ENCODE peak calls at places on chromosomes 11 and 22, in eight cellular contexts. One of them, this sample, is unnamed.

GRCh38 chr22:50705219-50705691 is 32.6 kb downstream of the SHANK3 start:
- DNase-seq in neural crest cell: peak; percentile 89
- DNase-seq in heart left ventricle: peak; percentile 69
- DNase-seq in uterus: peak; percentile 39
- DNase-seq in AG10803: no peak
- DNase-seq in progenitor cell of endocrine pancreas: peak; percentile 70
- DNase-seq in foreskin fibroblast: no peak
- DNase-seq in cardiac muscle cell: peak; percentile 89
- DNase-seq in this sample: peak; percentile 87

GRCh38 chr11:112320668-112321067 is 60.0 kb upstream of the PLET1 start:
- DNase-seq in AG10803: peak; percentile 87
- DNase-seq in cardiac muscle cell: peak; percentile 95
- DNase-seq in neural crest cell: no peak
- DNase-seq in uterus: peak; percentile 32
- DNase-seq in progenitor cell of endocrine pancreas: no peak
- DNase-seq in foreskin fibroblast: peak; percentile 85
- DNase-seq in heart left ventricle: peak; percentile 73
- DNase-seq in this sample: peak; percentile 82

GRCh38 chr11:10926801-10927200 is 68.9 kb upstream of the ZBED5 start:
- DNase-seq in uterus: no peak
- DNase-seq in heart left ventricle: no peak
- DNase-seq in progenitor cell of endocrine pancreas: no peak
- DNase-seq in AG10803: peak; percentile 38
- DNase-seq in neural crest cell: no peak
- DNase-seq in cardiac muscle cell: no peak
- DNase-seq in foreskin fibroblast: no peak
- DNase-seq in this sample: no peak

GRCh38 chr11:76604652-76605241 is 65.8 kb downstream of the LRRC32 start:
- DNase-seq in uterus: no peak
- DNase-seq in foreskin fibroblast: peak; percentile 83
- DNase-seq in cardiac muscle cell: peak; percentile 85
- DNase-seq in neural crest cell: no peak
- DNase-seq in heart left ventricle: peak; percentile 80
- DNase-seq in AG10803: peak; percentile 93
- DNase-seq in progenitor cell of endocrine pancreas: no peak
- DNase-seq in this sample: no peak

GRCh38 chr22:23110922-23111527 is 30.8 kb downstream of the RSPH14 start:
- DNase-seq in cardiac muscle cell: no peak
- DNase-seq in uterus: no peak
- DNase-seq in heart left ventricle: no peak
- DNase-seq in progenitor cell of endocrine pancreas: no peak
- DNase-seq in foreskin fibroblast: no peak
- DNase-seq in neural crest cell: no peak
- DNase-seq in AG10803: no peak
- DNase-seq in this sample: no peak

GRCh38 chr11:350723-351255 is 18.5 kb upstream of the B4GALNT4 start:
- DNase-seq in uterus: peak; percentile 18
- DNase-seq in foreskin fibroblast: no peak
- DNase-seq in cardiac muscle cell: no peak
- DNase-seq in neural crest cell: no peak
- DNase-seq in heart left ventricle: no peak
- DNase-seq in progenitor cell of endocrine pancreas: no peak
- DNase-seq in AG10803: no peak
- DNase-seq in this sample: no peak

GRCh38 chr11:88552377-88553029 is 215.0 kb upstream of the CTSC start:
- DNase-seq in progenitor cell of endocrine pancreas: peak; percentile 13
- DNase-seq in cardiac muscle cell: peak; percentile 61
- DNase-seq in neural crest cell: peak; percentile 25
- DNase-seq in uterus: no peak
- DNase-seq in AG10803: peak; percentile 56
- DNase-seq in foreskin fibroblast: peak; percentile 56
- DNase-seq in heart left ventricle: peak; percentile 17
- DNase-seq in this sample: no peak

GRCh38 chr22:30228509-30229359 is 17.8 kb downstream of the LIF start:
- DNase-seq in AG10803: no peak
- DNase-seq in cardiac muscle cell: no peak
- DNase-seq in progenitor cell of endocrine pancreas: no peak
- DNase-seq in heart left ventricle: no peak
- DNase-seq in uterus: no peak
- DNase-seq in foreskin fibroblast: no peak
- DNase-seq in neural crest cell: no peak
- DNase-seq in this sample: no peak

GRCh38 chr11:34300571-34301295 is 57.1 kb downstream of the ABTB2 start:
- DNase-seq in foreskin fibroblast: no peak
- DNase-seq in heart left ventricle: no peak
- DNase-seq in uterus: no peak
- DNase-seq in neural crest cell: no peak
- DNase-seq in cardiac muscle cell: peak; percentile 41
- DNase-seq in progenitor cell of endocrine pancreas: no peak
- DNase-seq in AG10803: no peak
- DNase-seq in this sample: no peak

GRCh38 chr11:116073854-116074837 is 569.9 kb upstream of the CADM1 start:
- DNase-seq in cardiac muscle cell: peak; percentile 12
- DNase-seq in uterus: peak; percentile 38
- DNase-seq in heart left ventricle: peak; percentile 31
- DNase-seq in progenitor cell of endocrine pancreas: no peak
- DNase-seq in AG10803: no peak
- DNase-seq in foreskin fibroblast: no peak
- DNase-seq in neural crest cell: peak; percentile 28
- DNase-seq in this sample: no peak

GRCh38 chr11:19628018-19628417 is 84.6 kb upstream of the NAV2 start:
- DNase-seq in foreskin fibroblast: peak; percentile 95
- DNase-seq in cardiac muscle cell: peak; percentile 90
- DNase-seq in AG10803: peak; percentile 81
- DNase-seq in neural crest cell: no peak
- DNase-seq in uterus: peak; percentile 55
- DNase-seq in heart left ventricle: peak; percentile 64
- DNase-seq in progenitor cell of endocrine pancreas: no peak
- DNase-seq in this sample: no peak

GRCh38 chr11:73759520-73760065 is 1.3 kb downstream of the RAB6A start:
- DNase-seq in progenitor cell of endocrine pancreas: no peak
- DNase-seq in AG10803: peak; percentile 44
- DNase-seq in uterus: no peak
- DNase-seq in foreskin fibroblast: no peak
- DNase-seq in neural crest cell: no peak
- DNase-seq in cardiac muscle cell: peak; percentile 30
- DNase-seq in heart left ventricle: no peak
- DNase-seq in this sample: no peak

GRCh38 chr22:21041937-21042336 is 3.8 kb upstream of the LRRC74B start:
- DNase-seq in foreskin fibroblast: peak; percentile 68
- DNase-seq in progenitor cell of endocrine pancreas: no peak
- DNase-seq in uterus: no peak
- DNase-seq in neural crest cell: no peak
- DNase-seq in AG10803: peak; percentile 35
- DNase-seq in heart left ventricle: no peak
- DNase-seq in cardiac muscle cell: no peak
- DNase-seq in this sample: no peak

GRCh38 chr11:2777871-2778629 is 78.3 kb upstream of the KCNQ1OT1 start:
- DNase-seq in progenitor cell of endocrine pancreas: peak; percentile 8
- DNase-seq in cardiac muscle cell: no peak
- DNase-seq in AG10803: no peak
- DNase-seq in neural crest cell: peak; percentile 1
- DNase-seq in uterus: peak; percentile 29
- DNase-seq in heart left ventricle: peak; percentile 16
- DNase-seq in foreskin fibroblast: no peak
- DNase-seq in this sample: peak; percentile 29

GRCh38 chr11:128711136-128711535 is 17.3 kb downstream of the FLI1 start:
- DNase-seq in cardiac muscle cell: peak; percentile 71
- DNase-seq in progenitor cell of endocrine pancreas: no peak
- DNase-seq in heart left ventricle: no peak
- DNase-seq in uterus: no peak
- DNase-seq in AG10803: peak; percentile 81
- DNase-seq in foreskin fibroblast: peak; percentile 58
- DNase-seq in neural crest cell: no peak
- DNase-seq in this sample: no peak

GRCh38 chr22:49554741-49555140 is 272.9 kb downstream of the BRD1 start:
- DNase-seq in uterus: no peak
- DNase-seq in AG10803: no peak
- DNase-seq in progenitor cell of endocrine pancreas: no peak
- DNase-seq in heart left ventricle: no peak
- DNase-seq in neural crest cell: no peak
- DNase-seq in foreskin fibroblast: no peak
- DNase-seq in cardiac muscle cell: no peak
- DNase-seq in this sample: no peak

GRCh38 chr11:72422414-72422813 is 11.9 kb downstream of the CLPB start:
- DNase-seq in cardiac muscle cell: no peak
- DNase-seq in heart left ventricle: no peak
- DNase-seq in foreskin fibroblast: no peak
- DNase-seq in AG10803: no peak
- DNase-seq in progenitor cell of endocrine pancreas: no peak
- DNase-seq in uterus: no peak
- DNase-seq in neural crest cell: no peak
- DNase-seq in this sample: no peak

GRCh38 chr22:37559901-37560681 is at the start of gene CDC42EP1:
- DNase-seq in foreskin fibroblast: peak; percentile 61
- DNase-seq in cardiac muscle cell: peak; percentile 76
- DNase-seq in AG10803: peak; percentile 64
- DNase-seq in neural crest cell: no peak
- DNase-seq in heart left ventricle: peak; percentile 74
- DNase-seq in progenitor cell of endocrine pancreas: peak; percentile 41
- DNase-seq in uterus: no peak
- DNase-seq in this sample: no peak

GRCh38 chr11:118132385-118133151 is 20.1 kb downstream of the SCN4B start:
- DNase-seq in progenitor cell of endocrine pancreas: no peak
- DNase-seq in cardiac muscle cell: no peak
- DNase-seq in heart left ventricle: no peak
- DNase-seq in uterus: no peak
- DNase-seq in neural crest cell: no peak
- DNase-seq in AG10803: no peak
- DNase-seq in foreskin fibroblast: no peak
- DNase-seq in this sample: no peak

GRCh38 chr11:69403556-69404215 is 77.8 kb upstream of the LINC01488 start:
- DNase-seq in cardiac muscle cell: no peak
- DNase-seq in uterus: no peak
- DNase-seq in progenitor cell of endocrine pancreas: no peak
- DNase-seq in neural crest cell: no peak
- DNase-seq in heart left ventricle: no peak
- DNase-seq in foreskin fibroblast: peak; percentile 61
- DNase-seq in AG10803: peak; percentile 44
- DNase-seq in this sample: no peak

DNA sequence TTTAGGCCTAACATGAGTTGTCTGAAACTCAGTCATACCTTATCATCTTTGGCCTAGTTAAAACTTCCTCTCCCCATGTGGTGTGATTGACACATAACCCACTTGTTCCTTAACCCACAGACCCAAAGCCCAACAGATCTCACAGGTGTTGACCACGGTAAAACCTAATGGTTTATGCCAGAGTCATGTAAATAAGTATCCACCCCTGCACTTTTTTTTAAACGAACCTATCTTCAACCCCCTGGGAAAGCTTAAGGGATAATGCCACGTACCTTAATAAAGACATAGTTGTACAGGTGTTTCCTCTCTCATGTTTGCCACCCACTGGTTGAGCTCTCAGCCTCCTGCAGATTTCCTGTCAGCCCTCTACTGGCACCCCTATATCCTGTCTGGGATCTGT is 709.3 kb upstream of the CCDC179 start:
- DNase-seq in cardiac muscle cell: no peak
- DNase-seq in foreskin fibroblast: no peak
- DNase-seq in neural crest cell: no peak
- DNase-seq in progenitor cell of endocrine pancreas: no peak
- DNase-seq in heart left ventricle: no peak
- DNase-seq in AG10803: no peak
- DNase-seq in uterus: no peak
- DNase-seq in this sample: no peak
- TF ChIP-seq CTCF in cardiac muscle cell: no peak
- TF ChIP-seq CTCF in foreskin fibroblast: no peak
- TF ChIP-seq CTCF in neural crest cell: no peak
- TF ChIP-seq CTCF in progenitor cell of endocrine pancreas: no peak
- TF ChIP-seq CTCF in heart left ventricle: no peak
- TF ChIP-seq CTCF in AG10803: no peak
- TF ChIP-seq CTCF in uterus: no peak
- TF ChIP-seq CTCF in this sample: no peak

GRCh38 chr11:122559734-122560382 is 95.7 kb upstream of the UBASH3B start:
- DNase-seq in uterus: no peak
- DNase-seq in neural crest cell: no peak
- DNase-seq in progenitor cell of endocrine pancreas: no peak
- DNase-seq in cardiac muscle cell: peak; percentile 8
- DNase-seq in heart left ventricle: no peak
- DNase-seq in foreskin fibroblast: no peak
- DNase-seq in AG10803: no peak
- DNase-seq in this sample: no peak

GRCh38 chr11:122556605-122557004 is 98.9 kb upstream of the UBASH3B start:
- DNase-seq in heart left ventricle: peak; percentile 24
- DNase-seq in uterus: no peak
- DNase-seq in cardiac muscle cell: peak; percentile 43
- DNase-seq in foreskin fibroblast: no peak
- DNase-seq in progenitor cell of endocrine pancreas: peak; percentile 41
- DNase-seq in AG10803: peak; percentile 18
- DNase-seq in neural crest cell: peak; percentile 53
- DNase-seq in this sample: peak; percentile 52
- TF ChIP-seq CTCF in heart left ventricle: no peak
- TF ChIP-seq CTCF in uterus: no peak
- TF ChIP-seq CTCF in cardiac muscle cell: peak; percentile 64
- TF ChIP-seq CTCF in foreskin fibroblast: peak; percentile 37
- TF ChIP-seq CTCF in progenitor cell of endocrine pancreas: peak; percentile 55
- TF ChIP-seq CTCF in AG10803: peak; percentile 34
- TF ChIP-seq CTCF in neural crest cell: peak; percentile 61
- TF ChIP-seq CTCF in this sample: no peak

GRCh38 chr11:119307974-119308373 is 9.0 kb downstream of the MCAM start:
- DNase-seq in foreskin fibroblast: no peak
- DNase-seq in AG10803: no peak
- DNase-seq in neural crest cell: no peak
- DNase-seq in progenitor cell of endocrine pancreas: no peak
- DNase-seq in heart left ventricle: no peak
- DNase-seq in uterus: no peak
- DNase-seq in cardiac muscle cell: no peak
- DNase-seq in this sample: no peak

GRCh38 chr11:119306373-119306890 is 10.5 kb downstream of the MCAM start:
- DNase-seq in neural crest cell: no peak
- DNase-seq in AG10803: peak; percentile 76
- DNase-seq in heart left ventricle: no peak
- DNase-seq in foreskin fibroblast: peak; percentile 80
- DNase-seq in progenitor cell of endocrine pancreas: no peak
- DNase-seq in cardiac muscle cell: peak; percentile 46
- DNase-seq in uterus: peak; percentile 61
- DNase-seq in this sample: no peak

GRCh38 chr11:119305556-119306372 is 11.2 kb downstream of the MCAM start:
- DNase-seq in progenitor cell of endocrine pancreas: no peak
- DNase-seq in cardiac muscle cell: no peak
- DNase-seq in heart left ventricle: no peak
- DNase-seq in AG10803: no peak
- DNase-seq in foreskin fibroblast: no peak
- DNase-seq in neural crest cell: no peak
- DNase-seq in uterus: no peak
- DNase-seq in this sample: no peak

GRCh38 chr11:119309411-119309810 is 7.5 kb downstream of the MCAM start:
- DNase-seq in progenitor cell of endocrine pancreas: no peak
- DNase-seq in uterus: no peak
- DNase-seq in AG10803: no peak
- DNase-seq in foreskin fibroblast: no peak
- DNase-seq in cardiac muscle cell: no peak
- DNase-seq in neural crest cell: no peak
- DNase-seq in heart left ventricle: no peak
- DNase-seq in this sample: no peak

GRCh38 chr11:119307219-119307618 is 9.7 kb downstream of the MCAM start:
- DNase-seq in AG10803: no peak
- DNase-seq in progenitor cell of endocrine pancreas: no peak
- DNase-seq in cardiac muscle cell: no peak
- DNase-seq in foreskin fibroblast: no peak
- DNase-seq in uterus: no peak
- DNase-seq in neural crest cell: no peak
- DNase-seq in heart left ventricle: no peak
- DNase-seq in this sample: no peak
- TF ChIP-seq CTCF in AG10803: no peak
- TF ChIP-seq CTCF in progenitor cell of endocrine pancreas: no peak
- TF ChIP-seq CTCF in cardiac muscle cell: peak; percentile 8
- TF ChIP-seq CTCF in foreskin fibroblast: peak; percentile 17
- TF ChIP-seq CTCF in uterus: peak; percentile 15
- TF ChIP-seq CTCF in neural crest cell: no peak
- TF ChIP-seq CTCF in heart left ventricle: no peak
- TF ChIP-seq CTCF in this sample: no peak

GRCh38 chr11:70942593-70942992 is 309.8 kb downstream of the SHANK2 start:
- DNase-seq in foreskin fibroblast: no peak
- DNase-seq in progenitor cell of endocrine pancreas: no peak
- DNase-seq in AG10803: no peak
- DNase-seq in cardiac muscle cell: no peak
- DNase-seq in neural crest cell: peak; percentile 14
- DNase-seq in uterus: no peak
- DNase-seq in heart left ventricle: no peak
- DNase-seq in this sample: no peak
- TF ChIP-seq CTCF in foreskin fibroblast: no peak
- TF ChIP-seq CTCF in progenitor cell of endocrine pancreas: peak; percentile 40
- TF ChIP-seq CTCF in AG10803: peak; percentile 22
- TF ChIP-seq CTCF in cardiac muscle cell: peak; percentile 12
- TF ChIP-seq CTCF in neural crest cell: peak; percentile 57
- TF ChIP-seq CTCF in uterus: no peak
- TF ChIP-seq CTCF in heart left ventricle: no peak
- TF ChIP-seq CTCF in this sample: no peak

This sample was measured in mesothelial cell of epicardium.